ENCODE peak calls at places on chromosomes 1 and 21, in seven cellular contexts. Q is suprapubic skin, A is GM23248, O is thoracic aorta, Y is GM23338, K is fibroblast of lung, B is hepatocyte. D is an unnamed sample. For H3K4me1, the result is how much of the 10 kb centered on the place peaks cover.

GRCh38 chr1:23111600-23112535 is 56.8 kb downstream of the LUZP1 start:
- DNase-seq in K (no peak), B (no peak), Q (no peak), Y (no peak), A (peak), O (no peak), D (no peak)

GRCh38 chr1:6497215-6497866 is 5.9 kb upstream of the PLEKHG5 start:
- DNase-seq in A (peak), K (peak), Q (no peak), Y (peak), B (peak), O (no peak), D (no peak)

GRCh38 chr1:248593226-248593625 is 4.3 kb downstream of the OR2T10 start:
- DNase-seq in O (no peak), A (no peak), Y (no peak), Q (no peak), B (no peak), K (no peak), D (no peak)

GRCh38 chr1:5640845-5641244 is 351.4 kb downstream of the NPHP4 start:
- DNase-seq in Y (peak), B (no peak), O (no peak), Q (peak), K (no peak), A (no peak), D (no peak)

GRCh38 chr1:218209351-218209861 is 75.7 kb upstream of the RRP15 start:
- DNase-seq in B (no peak), A (peak), K (peak), Q (no peak), O (no peak), Y (no peak), D (no peak)

GRCh38 chr1:24983006-24983680 is 53.1 kb upstream of the RUNX3 start:
- DNase-seq in B (no peak), Y (no peak), K (no peak), Q (no peak), A (no peak), O (no peak), D (no peak)

GRCh38 chr1:76254165-76255043 is 179.9 kb downstream of the ST6GALNAC3 start:
- DNase-seq in Y (no peak), Q (no peak), B (peak), A (peak), K (peak), O (no peak), D (no peak)

GRCh38 chr1:156399355-156400125 is 30.5 kb downstream of the RHBG start:
- DNase-seq in O (no peak), K (no peak), Q (no peak), B (no peak), A (no peak), Y (no peak), D (no peak)

GRCh38 chr1:66693856-66694255 is 58.4 kb upstream of the DYNLT5 start:
- DNase-seq in O (no peak), Q (no peak), Y (no peak), A (no peak), B (no peak), K (no peak), D (no peak)

GRCh38 chr1:228037401-228038386 is 30.9 kb downstream of the WNT3A start:
- DNase-seq in O (no peak), B (peak), K (peak), Y (peak), A (peak), Q (peak), D (no peak)

GRCh38 chr1:3149277-3149676 is 80.3 kb downstream of the PRDM16 start:
- DNase-seq in O (no peak), A (no peak), Q (no peak), B (no peak), Y (no peak), K (no peak), D (no peak)

GRCh38 chr1:201020647-201021332 is 2.7 kb downstream of the KIF21B start:
- DNase-seq in K (no peak), B (no peak), A (no peak), Q (no peak), Y (peak), O (no peak), D (no peak)

GRCh38 chr1:77084457-77084856 is 134.8 kb downstream of the PIGK start:
- DNase-seq in O (no peak), Q (no peak), A (no peak), K (no peak), B (no peak), Y (peak), D (no peak)

GRCh38 chr1:77874804-77875445 is 13.5 kb upstream of the NEXN start:
- DNase-seq in A (peak), B (no peak), Q (no peak), O (no peak), K (peak), Y (no peak), D (no peak)

GRCh38 chr1:184930232-184930631 is 44.1 kb downstream of the NIBAN1 start:
- DNase-seq in K (no peak), A (no peak), Q (no peak), Y (no peak), B (no peak), O (no peak), D (no peak)

GRCh38 chr1:224644553-224645154 is 28.5 kb downstream of the CNIH3 start:
- DNase-seq in Y (peak), B (peak), Q (no peak), O (no peak), K (no peak), A (peak), D (no peak)

GRCh38 chr1:38826886-38827285 is 32.7 kb downstream of the RRAGC start:
- DNase-seq in O (no peak), Y (no peak), B (no peak), A (no peak), K (no peak), Q (no peak), D (no peak)

GRCh38 chr1:169129109-169129789 is 22.8 kb downstream of the ATP1B1 start:
- DNase-seq in B (no peak), A (no peak), Q (no peak), K (peak), Y (no peak), O (no peak), D (no peak)

GRCh38 chr1:26950602-26951001 is 9.7 kb downstream of the KDF1 start:
- DNase-seq in O (no peak), Q (no peak), K (no peak), Y (no peak), A (peak), B (no peak), D (no peak)

GRCh38 chr1:185636848-185637247 is 97.3 kb upstream of the HMCN1 start:
- DNase-seq in O (no peak), A (no peak), B (no peak), K (no peak), Y (no peak), Q (no peak), D (no peak)

GRCh38 chr1:239861985-239862384 is 229.7 kb upstream of the FMN2 start:
- DNase-seq in O (no peak), B (no peak), Y (no peak), Q (no peak), K (no peak), A (no peak), D (no peak)

GRCh38 chr1:204569478-204569877 is 53.3 kb downstream of the MDM4 start:
- DNase-seq in A (no peak), O (no peak), Y (no peak), B (no peak), K (no peak), Q (no peak), D (no peak)

GRCh38 chr1:191290441-191290840 is 812.8 kb upstream of the BRINP3 start:
- DNase-seq in A (no peak), Y (peak), O (no peak), K (no peak), Q (no peak), B (peak), D (no peak)

GRCh38 chr1:179814513-179814838 is 63.1 kb downstream of the TOR1AIP2 start:
- DNase-seq in Y (no peak), K (no peak), A (peak), B (no peak), Q (no peak), O (no peak), D (no peak)

GRCh38 chr1:111507411-111508201 is 4.2 kb upstream of the ADORA3 start:
- DNase-seq in O (no peak), Y (peak), K (peak), A (peak), B (peak), Q (peak), D (peak)

GRCh38 chr1:66686406-66686805 is 65.9 kb upstream of the DYNLT5 start:
- DNase-seq in Q (no peak), Y (no peak), O (no peak), A (no peak), B (no peak), K (no peak), D (no peak)

GRCh38 chr21:43603641-43604504 is 55.4 kb downstream of the HSF2BP start:
- DNase-seq in Q (no peak), B (no peak), Y (no peak), O (no peak), A (peak), K (peak), D (no peak)

GRCh38 chr1:63983391-63984256 is 209.8 kb downstream of the ROR1 start:
- DNase-seq in B (no peak), K (peak), Y (no peak), O (no peak), A (peak), Q (no peak), D (no peak)

GRCh38 chr1:24077278-24077978 is 34.5 kb downstream of the MYOM3 start:
- DNase-seq in Y (no peak), Q (no peak), K (no peak), A (no peak), B (no peak), O (no peak), D (no peak)

GRCh38 chr1:30083800-30084464 is 639.5 kb downstream of the MATN1 start:
- DNase-seq in Y (no peak), K (peak), O (peak), Q (no peak), B (peak), A (peak), D (no peak)

GRCh38 chr1:7228252-7228961 is 443.2 kb downstream of the CAMTA1 start:
- DNase-seq in Q (no peak), Y (no peak), B (no peak), K (no peak), A (no peak), O (no peak), D (no peak)

GRCh38 chr1:174407705-174408104 is 40.1 kb upstream of the GPR52 start:
- DNase-seq in A (peak), K (peak), Q (no peak), B (no peak), O (no peak), Y (no peak), D (no peak)

GRCh38 chr21:46229923-46230260 is 1.3 kb upstream of the LSS start:
- DNase-seq in A (peak), Q (no peak), B (no peak), O (no peak), Y (no peak), K (no peak), D (no peak)

GRCh38 chr21:46227811-46228344 is 696 bp downstream of the LSS start:
- DNase-seq in Q (no peak), O (no peak), K (no peak), B (peak), Y (peak), A (peak), D (no peak)

GRCh38 chr21:46226920-46227599 is 1.5 kb downstream of the LSS start:
- DNase-seq in O (no peak), K (peak), A (peak), Q (no peak), Y (no peak), B (peak), D (no peak)

GRCh38 chr21:46228345-46229051 is at the start of gene LSS:
- DNase-seq in A (peak), Q (peak), K (peak), O (peak), B (peak), Y (peak), D (peak)

GRCh38 chr21:46229133-46229922 is 754 bp upstream of the LSS start:
- DNase-seq in Q (no peak), O (no peak), Y (peak), K (no peak), B (peak), A (no peak), D (no peak)
- H3K4me1 ChIP-seq in Q (under half), O (under half), Y (under half), K (under half), B (under half), A (under half), D (half or more)

GRCh38 chr21:41506526-41507520 is 1.1 kb downstream of the TMPRSS2 start:
- DNase-seq in K (peak), Y (peak), A (peak), Q (no peak), O (no peak), B (no peak), D (no peak)

GRCh38 chr21:41509206-41509496 is 1.2 kb upstream of the TMPRSS2 start:
- DNase-seq in B (no peak), K (no peak), A (no peak), Y (no peak), O (no peak), Q (no peak), D (no peak)

GRCh38 chr21:41509733-41510132 is 1.8 kb upstream of the TMPRSS2 start:
- DNase-seq in O (no peak), B (no peak), K (no peak), Y (no peak), Q (no peak), A (no peak), D (no peak)

GRCh38 chr21:41507521-41508414 is at the start of gene TMPRSS2:
- DNase-seq in A (no peak), Q (no peak), K (no peak), O (no peak), B (peak), Y (peak), D (no peak)

GRCh38 chr21:41508415-41509205 is 652 bp upstream of the TMPRSS2 start:
- DNase-seq in O (no peak), K (no peak), Y (peak), B (peak), Q (no peak), A (no peak), D (no peak)
- H3K4me3 ChIP-seq in O (no peak), K (no peak), Y (peak), B (no peak), Q (peak), A (no peak), D (peak)

GRCh38 chr21:33259428-33259827 is 6.7 kb upstream of the IL10RB start:
- DNase-seq in A (peak), K (no peak), B (no peak), Q (no peak), O (no peak), Y (no peak), D (no peak)
- H3K4me1 ChIP-seq in A (under half), K (under half), B (under half), Q (under half), O (under half), Y (under half), D (under half)

DNA sequence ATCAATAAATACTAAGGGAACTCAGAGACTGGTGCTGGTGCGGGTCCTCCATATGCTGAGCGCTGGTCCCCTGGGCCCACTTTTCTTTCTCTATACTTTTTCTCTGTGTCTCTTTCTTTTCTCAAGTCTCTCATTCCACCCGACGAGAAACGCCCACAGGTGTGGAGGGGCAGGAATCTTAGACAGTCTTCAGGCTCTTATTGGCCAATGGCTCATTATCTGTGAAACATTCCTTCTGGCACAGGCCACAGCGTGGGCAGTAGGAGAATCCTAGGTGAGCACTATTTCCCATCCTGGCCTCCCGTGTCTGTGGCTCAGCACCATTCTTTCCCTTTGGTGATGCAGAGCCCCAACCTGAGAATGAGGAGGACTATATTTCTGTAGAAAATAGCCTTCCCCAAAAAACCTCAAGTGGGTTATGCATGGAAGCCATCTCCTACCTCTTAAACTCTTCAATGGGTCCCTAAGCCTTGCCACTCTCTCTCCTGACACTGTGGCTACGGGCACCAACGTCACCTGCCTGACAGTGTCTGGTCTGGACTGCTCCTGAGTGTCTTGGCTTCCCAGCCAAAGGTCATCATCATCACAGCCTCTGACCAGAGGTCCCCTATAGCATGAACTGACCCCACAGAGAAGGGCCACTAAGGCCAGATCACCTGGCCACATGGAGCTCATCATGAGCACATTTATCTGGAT is 6.2 kb upstream of the SLAMF1 start:
- DNase-seq in Q (no peak), Y (no peak), O (no peak), A (no peak), K (no peak), B (no peak), D (no peak)
- H3K4me3 ChIP-seq in Q (no peak), Y (no peak), O (no peak), A (no peak), K (no peak), B (no peak), D (no peak)

GRCh38 chr1:40395211-40396175 is 22.0 kb downstream of the SMAP2 start:
- DNase-seq in K (no peak), Q (no peak), A (no peak), Y (no peak), O (no peak), B (no peak), D (no peak)

GRCh38 chr1:40396420-40396819 is 22.9 kb downstream of the SMAP2 start:
- DNase-seq in K (no peak), O (no peak), A (no peak), B (no peak), Y (no peak), Q (no peak), D (no peak)

GRCh38 chr1:40393173-40393572 is 19.6 kb downstream of the SMAP2 start:
- DNase-seq in O (no peak), B (no peak), Y (no peak), A (no peak), K (no peak), Q (no peak), D (no peak)

GRCh38 chr1:40392206-40392605 is 18.7 kb downstream of the SMAP2 start:
- DNase-seq in Q (no peak), B (no peak), A (peak), K (peak), Y (no peak), O (no peak), D (no peak)

DNA sequence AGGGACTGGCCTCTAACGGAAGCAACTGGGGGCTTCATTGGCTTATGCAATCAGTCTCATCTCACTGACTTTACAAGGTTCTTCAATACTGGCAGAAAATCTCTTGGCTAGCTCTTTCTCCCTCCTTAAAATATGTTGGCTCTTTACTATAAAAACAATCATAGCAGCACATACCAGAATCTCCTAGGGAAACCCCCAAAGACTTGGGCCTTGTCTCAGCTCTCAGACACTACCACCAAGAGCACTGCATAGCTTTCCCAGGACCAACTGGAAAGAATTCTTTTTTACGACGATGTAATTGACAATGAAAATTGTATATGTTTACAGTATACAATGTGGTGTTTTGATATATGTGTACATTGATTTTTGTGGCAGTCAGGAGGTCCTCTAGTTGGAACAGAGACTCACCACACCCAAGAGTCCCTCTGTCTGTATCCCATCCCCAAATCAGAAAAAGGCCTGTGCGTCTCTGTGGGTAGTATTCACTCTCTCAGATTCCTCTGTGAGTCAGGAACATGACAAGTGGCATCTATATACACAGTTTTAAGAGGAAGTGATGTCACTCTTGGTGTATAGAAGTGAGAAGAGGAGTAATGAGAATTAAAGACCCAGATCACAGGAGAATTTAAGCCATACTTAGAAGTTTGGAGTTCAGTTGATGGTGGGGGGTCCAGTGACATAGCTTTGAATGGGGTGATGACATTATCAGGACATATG is 21.1 kb downstream of the SMAP2 start:
- DNase-seq in O (no peak), Y (no peak), B (no peak), K (peak), Q (no peak), A (peak), D (no peak)
- H3K4me1 ChIP-seq in O (under half), Y (under half), B (under half), K (under half), Q (under half), A (under half), D (under half)

DNA sequence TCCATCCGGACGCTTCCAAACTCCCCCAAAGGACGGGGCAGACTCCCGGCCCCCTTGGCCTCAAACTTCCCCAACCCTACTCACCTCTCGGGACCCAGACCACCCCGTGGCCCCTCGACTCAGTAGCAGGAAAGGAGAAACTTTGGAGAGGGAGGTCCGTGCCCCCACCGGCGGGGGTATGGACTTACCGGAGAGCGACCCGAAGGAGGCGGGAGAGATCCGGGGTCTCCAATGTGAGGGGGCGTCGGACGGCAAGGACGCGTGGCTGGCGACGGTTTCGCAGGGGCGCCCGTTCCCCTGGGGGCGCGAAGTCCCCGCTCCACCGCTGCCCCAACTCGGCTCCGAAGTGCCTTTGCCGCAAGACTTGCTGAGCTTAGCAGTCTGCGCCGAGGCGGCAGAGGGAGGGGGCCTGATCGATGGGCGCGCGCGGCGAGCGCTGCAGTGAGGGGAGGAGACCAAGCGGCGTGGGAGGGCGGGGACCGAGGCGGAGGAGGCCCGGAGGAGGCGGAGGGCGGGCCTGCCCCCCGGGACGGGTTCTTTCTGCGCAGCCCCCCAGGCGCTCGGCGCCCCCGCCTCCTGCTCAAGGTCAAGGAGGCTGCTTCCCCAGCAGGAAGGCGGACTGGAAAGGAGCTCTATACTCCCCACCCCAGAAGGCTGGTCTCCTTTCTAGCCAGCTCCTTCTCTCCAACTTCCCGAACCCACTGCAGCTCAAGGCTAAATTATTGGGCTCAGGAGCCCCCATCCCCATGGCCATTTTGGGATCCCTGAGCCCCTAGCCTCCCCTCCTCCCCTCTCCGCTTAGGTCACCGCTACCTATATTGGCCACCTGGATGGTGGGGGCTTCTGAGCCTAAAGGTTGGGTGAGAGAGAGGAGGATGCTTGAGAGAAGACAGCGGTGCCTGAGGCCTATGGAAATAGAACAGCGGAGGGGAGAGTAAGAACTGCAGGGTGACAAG is at the start of gene SYT2:
- DNase-seq in Y (peak), O (no peak), B (peak), K (peak), A (peak), Q (no peak), D (no peak)
- H3K4me3 ChIP-seq in Y (peak), O (peak), B (peak), K (peak), A (peak), Q (peak), D (peak)